ENCODE peak calls at places on chromosomes 1 and 21, in four cellular contexts. D, S, M and O are unnamed samples.

GRCh38 chr21:41164981-41165650 is 2.8 kb upstream of the BACE2 start:
- DNase-seq in D (peak; percentile 32), S (no peak), M (no peak), O (no peak)

GRCh38 chr1:24415910-24416665 is 486 bp downstream of the NIPAL3 start:
- DNase-seq in D (peak; percentile 37), S (peak; percentile 25), M (no peak), O (no peak)

GRCh38 chr21:37896788-37897187 is 19.5 kb downstream of the KCNJ6 start:
- DNase-seq in D (no peak), S (no peak), M (no peak), O (no peak)

GRCh38 chr1:182616130-182617074 is 12.2 kb upstream of the RGS16 start:
- DNase-seq in D (peak; percentile 54), S (peak; percentile 92), M (peak; percentile 91), O (peak; percentile 61)

GRCh38 chr1:46621930-46622329 is 5.3 kb upstream of the MOB3C start:
- DNase-seq in D (no peak), S (no peak), M (peak; percentile 31), O (no peak)

GRCh38 chr1:45314266-45314665 is 12.4 kb upstream of the HPDL start:
- DNase-seq in D (no peak), S (no peak), M (no peak), O (no peak)

GRCh38 chr1:193103759-193104495 is 1.3 kb downstream of the GLRX2 start:
- DNase-seq in D (no peak), S (no peak), M (no peak), O (no peak)

GRCh38 chr1:30379684-30380624 is 343.4 kb downstream of the MATN1 start:
- DNase-seq in D (peak; percentile 67), S (peak; percentile 57), M (peak; percentile 75), O (no peak)

GRCh38 chr1:211975152-211975941 is 60.0 kb downstream of the INTS7 start:
- DNase-seq in D (no peak), S (no peak), M (no peak), O (no peak)

GRCh38 chr1:197783510-197783948 is 8.2 kb upstream of the DENND1B start:
- DNase-seq in D (no peak), S (no peak), M (no peak), O (no peak)

GRCh38 chr1:193589597-193590040 is 403.2 kb upstream of the B3GALT2 start:
- DNase-seq in D (no peak), S (no peak), M (no peak), O (no peak)

GRCh38 chr1:25651036-25651640 is 34.5 kb downstream of the MAN1C1 start:
- DNase-seq in D (no peak), S (no peak), M (peak; percentile 56), O (no peak)

GRCh38 chr1:209364716-209365115 is 218.8 kb upstream of the CAMK1G start:
- DNase-seq in D (no peak), S (no peak), M (no peak), O (no peak)

GRCh38 chr1:210800756-210801155 is 333.2 kb downstream of the KCNH1 start:
- DNase-seq in D (no peak), S (no peak), M (no peak), O (no peak)

GRCh38 chr1:240619901-240620621 is 8.1 kb upstream of the GREM2 start:
- DNase-seq in D (no peak), S (no peak), M (no peak), O (no peak)

GRCh38 chr1:69485616-69486015 is 82.1 kb upstream of the LRRC7 start:
- DNase-seq in D (no peak), S (no peak), M (no peak), O (no peak)

GRCh38 chr1:11314959-11315358 is 42.0 kb downstream of the UBIAD1 start:
- DNase-seq in D (no peak), S (no peak), M (no peak), O (no peak)

GRCh38 chr1:97033949-97034348 is 312.4 kb downstream of the PTBP2 start:
- DNase-seq in D (no peak), S (no peak), M (no peak), O (no peak)

GRCh38 chr1:44831516-44831915 is 11.5 kb downstream of the PTCH2 start:
- DNase-seq in D (peak; percentile 12), S (no peak), M (no peak), O (no peak)

GRCh38 chr1:8763888-8764287 is 53.6 kb downstream of the RERE start:
- DNase-seq in D (no peak), S (no peak), M (no peak), O (no peak)

GRCh38 chr1:231934797-231935196 is 308.2 kb downstream of the DISC1 start:
- DNase-seq in D (peak; percentile 35), S (no peak), M (no peak), O (no peak)

GRCh38 chr1:231931846-231932454 is 305.4 kb downstream of the DISC1 start:
- DNase-seq in D (no peak), S (peak; percentile 76), M (no peak), O (no peak)

GRCh38 chr1:231931146-231931545 is 304.6 kb downstream of the DISC1 start:
- DNase-seq in D (no peak), S (no peak), M (no peak), O (no peak)

GRCh38 chr1:231935856-231936255 is 309.3 kb downstream of the DISC1 start:
- DNase-seq in D (no peak), S (no peak), M (no peak), O (no peak)

GRCh38 chr1:231933711-231934626 is 307.4 kb downstream of the DISC1 start:
- DNase-seq in D (no peak), S (no peak), M (no peak), O (no peak)
- H3K27ac ChIP-seq in D (no peak overlapping the region), S (no peak overlapping the region), M (no peak overlapping the region), O (no peak overlapping the region)

DNA sequence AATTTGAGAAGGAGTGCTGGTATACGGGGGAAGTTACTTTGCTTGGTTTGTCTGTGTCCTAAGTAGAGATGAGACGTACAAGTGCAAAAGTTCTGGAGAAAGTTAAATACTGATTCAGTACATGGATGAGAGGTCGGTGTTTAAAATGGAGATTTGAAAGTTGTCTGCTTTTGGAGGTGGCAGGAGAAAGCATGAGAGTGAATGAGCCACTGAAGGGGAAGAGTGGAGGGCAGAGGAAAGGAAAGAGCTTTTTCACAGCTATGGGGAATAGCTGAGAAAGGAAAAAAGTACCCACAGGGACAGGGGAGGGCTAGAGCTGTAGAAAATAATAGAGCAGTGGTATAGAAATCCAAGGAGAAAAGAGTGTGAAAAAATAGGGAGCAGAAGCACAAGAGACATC is 18.1 kb upstream of the CGN start:
- DNase-seq in D (no peak), S (no peak), M (no peak), O (no peak)
- H3K27ac ChIP-seq in D (no peak overlapping the region), S (no peak overlapping the region), M (no peak overlapping the region), O (no peak overlapping the region)

DNA sequence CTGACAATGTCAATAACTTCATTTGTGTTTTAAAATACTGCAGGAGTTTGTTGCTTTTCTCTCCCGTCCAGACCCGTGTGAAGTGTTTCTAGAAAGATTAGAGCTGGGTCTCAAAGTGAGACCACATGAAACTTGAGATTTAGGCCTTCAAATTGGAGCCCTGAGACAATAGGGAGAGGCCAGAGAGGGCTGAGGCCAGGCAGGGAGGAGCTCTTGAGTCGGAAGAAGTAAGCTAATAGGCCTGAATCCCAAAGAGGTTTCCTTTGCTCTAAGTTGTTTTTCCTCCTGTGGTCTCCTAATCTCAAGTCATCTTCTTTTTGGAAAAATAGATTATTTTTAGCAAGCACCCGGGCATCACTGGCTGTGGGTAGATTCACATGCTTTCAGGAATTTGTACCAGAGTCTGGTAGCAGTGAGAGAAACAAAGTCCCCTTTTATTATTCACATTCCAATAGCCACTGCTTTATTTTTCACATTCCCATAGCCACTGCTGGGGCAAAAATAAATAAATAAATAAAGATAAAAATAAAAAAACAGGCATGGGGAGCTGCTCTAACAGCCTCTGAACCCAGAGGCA is 25.6 kb downstream of the CD244 start:
- DNase-seq in D (no peak), S (peak; percentile 52), M (no peak), O (no peak)
- H3K27ac ChIP-seq in D (no peak overlapping the region), S (peak overlapping the region; percentile 28), M (peak overlapping the region; percentile 6), O (no peak overlapping the region)

GRCh38 chr1:225757927-225758460 is 19.6 kb upstream of the SRP9 start:
- DNase-seq in D (no peak), S (no peak), M (no peak), O (no peak)

GRCh38 chr1:225755668-225756294 is 21.8 kb upstream of the SRP9 start:
- DNase-seq in D (no peak), S (no peak), M (no peak), O (no peak)

GRCh38 chr1:225752245-225752644 is 25.4 kb upstream of the SRP9 start:
- DNase-seq in D (no peak), S (no peak), M (no peak), O (no peak)

GRCh38 chr1:225750865-225751824 is 26.5 kb upstream of the SRP9 start:
- DNase-seq in D (no peak), S (no peak), M (no peak), O (no peak)

GRCh38 chr1:225754940-225755635 is 22.5 kb upstream of the SRP9 start:
- DNase-seq in D (no peak), S (no peak), M (no peak), O (no peak)
- H3K27ac ChIP-seq in D (peak overlapping the region; percentile 31), S (no peak overlapping the region), M (peak overlapping the region; percentile 30), O (peak overlapping the region; percentile 23)

GRCh38 chr1:36168538-36168937 is 12.6 kb downstream of the MAP7D1 start:
- DNase-seq in D (no peak), S (no peak), M (no peak), O (no peak)

GRCh38 chr1:36166938-36167910 is 11.3 kb downstream of the MAP7D1 start:
- DNase-seq in D (no peak), S (no peak), M (no peak), O (no peak)

GRCh38 chr1:36164399-36164798 is 8.4 kb downstream of the MAP7D1 start:
- DNase-seq in D (no peak), S (no peak), M (no peak), O (no peak)

GRCh38 chr1:36165145-36165544 is 9.2 kb downstream of the MAP7D1 start:
- DNase-seq in D (no peak), S (no peak), M (no peak), O (no peak)

GRCh38 chr1:36166136-36166535 is 10.2 kb downstream of the MAP7D1 start:
- DNase-seq in D (no peak), S (no peak), M (no peak), O (no peak)
- H3K27ac ChIP-seq in D (no peak overlapping the region), S (no peak overlapping the region), M (peak overlapping the region; percentile 50), O (peak overlapping the region; percentile 37)

GRCh38 chr21:44327603-44327974 is 11.6 kb downstream of the CFAP410 start:
- DNase-seq in D (no peak), S (no peak), M (no peak), O (no peak)
- H3K27ac ChIP-seq in D (no peak overlapping the region), S (no peak overlapping the region), M (no peak overlapping the region), O (no peak overlapping the region)

DNA sequence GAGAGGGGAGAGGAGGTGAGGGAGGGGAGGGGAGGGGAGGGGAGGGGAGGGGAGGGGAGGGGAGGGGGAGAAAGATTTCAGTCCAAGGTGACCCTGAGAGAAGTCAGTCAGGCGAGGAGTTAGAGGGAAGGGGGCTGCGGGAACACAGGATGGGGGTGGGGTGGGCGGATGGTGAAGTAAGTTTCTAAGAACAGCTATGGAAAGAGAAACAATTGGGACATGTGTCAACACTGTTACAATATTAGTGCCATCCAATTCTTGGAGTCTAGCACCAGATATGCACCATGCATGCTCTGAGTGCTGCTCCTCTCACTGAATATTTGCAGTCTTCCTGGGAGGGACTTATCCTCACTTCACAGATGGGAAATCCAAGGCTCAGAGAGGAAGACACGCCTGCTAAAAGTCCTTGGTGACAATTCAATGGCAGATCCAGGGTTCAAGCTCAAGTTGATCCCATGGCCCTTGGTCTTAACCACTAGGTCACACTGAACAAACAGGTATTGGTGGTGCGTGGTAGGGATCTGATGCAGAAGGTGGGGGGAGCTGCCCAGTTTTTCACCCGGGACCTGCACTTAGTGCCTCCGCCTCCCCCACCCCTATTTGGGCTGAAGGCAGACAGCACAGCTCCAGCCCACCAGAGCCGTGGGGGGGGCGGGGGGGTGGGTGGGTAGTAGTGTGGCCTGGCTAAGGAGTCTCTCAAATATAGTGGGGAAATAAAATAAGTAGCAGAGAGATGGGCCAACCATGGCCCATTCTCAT is 42.6 kb upstream of the ECE1 start:
- DNase-seq in D (peak; percentile 40), S (no peak), M (no peak), O (no peak)
- H3K27ac ChIP-seq in D (peak overlapping the region; percentile 84), S (no peak overlapping the region), M (peak overlapping the region; percentile 97), O (peak overlapping the region; percentile 92)